ENCODE peak calls at places on chromosomes 1 and 21, in four cellular contexts. Y, E, Z and S are unnamed samples.

GRCh38 chr1:119673171-119673940 is 25.3 kb upstream of the ZNF697 start:
- DNase-seq in Y (no peak), E (no peak), Z (no peak), S (peak; percentile 72)

GRCh38 chr1:191788551-191788950 is 369.7 kb upstream of the RGS18 start:
- DNase-seq in Y (no peak), E (no peak), Z (no peak), S (no peak)

GRCh38 chr21:42097860-42098259 is 26.7 kb downstream of the UMODL1 start:
- DNase-seq in Y (no peak), E (no peak), Z (no peak), S (peak; percentile 99)

GRCh38 chr1:24104854-24105253 is 7.1 kb downstream of the MYOM3 start:
- DNase-seq in Y (no peak), E (no peak), Z (no peak), S (no peak)

GRCh38 chr1:183543619-183544204 is 46.5 kb downstream of the NCF2 start:
- DNase-seq in Y (peak; percentile 80), E (peak; percentile 60), Z (no peak), S (peak; percentile 69)

GRCh38 chr1:221503268-221503667 is 238.6 kb downstream of the DUSP10 start:
- DNase-seq in Y (no peak), E (no peak), Z (no peak), S (peak; percentile 46)

GRCh38 chr1:114208106-114208505 is 54.4 kb upstream of the SYT6 start:
- DNase-seq in Y (no peak), E (no peak), Z (no peak), S (no peak)

GRCh38 chr1:223831755-223832636 is 13.8 kb downstream of the TP53BP2 start:
- DNase-seq in Y (no peak), E (no peak), Z (no peak), S (peak; percentile 80)

GRCh38 chr1:198443374-198444233 is 96.9 kb downstream of the ATP6V1G3 start:
- DNase-seq in Y (no peak), E (no peak), Z (no peak), S (peak; percentile 84)

GRCh38 chr1:42340093-42340492 is 5.1 kb upstream of the FOXJ3 start:
- DNase-seq in Y (no peak), E (peak; percentile 67), Z (no peak), S (no peak)

GRCh38 chr1:77975907-77976306 is 3.0 kb downstream of the FUBP1 start:
- DNase-seq in Y (no peak), E (no peak), Z (no peak), S (peak; percentile 4)

GRCh38 chr1:204894031-204894430 is 23.4 kb downstream of the NFASC start:
- DNase-seq in Y (no peak), E (no peak), Z (no peak), S (peak; percentile 32)

GRCh38 chr1:177302365-177303044 is 131.7 kb downstream of the BRINP2 start:
- DNase-seq in Y (no peak), E (peak; percentile 31), Z (no peak), S (no peak)

GRCh38 chr1:172383541-172383940 is 36.9 kb upstream of the C1orf105 start:
- DNase-seq in Y (no peak), E (no peak), Z (no peak), S (peak; percentile 14)

GRCh38 chr1:69451196-69451595 is 116.5 kb upstream of the LRRC7 start:
- DNase-seq in Y (no peak), E (peak; percentile 40), Z (no peak), S (no peak)

GRCh38 chr21:39651206-39651605 is 38.5 kb downstream of the B3GALT5 start:
- DNase-seq in Y (no peak), E (no peak), Z (no peak), S (no peak)

GRCh38 chr1:246705368-246705767 is 18.8 kb upstream of the SCCPDH start:
- DNase-seq in Y (peak; percentile 16), E (no peak), Z (no peak), S (peak; percentile 87)

GRCh38 chr1:172821609-172822274 is 162.8 kb downstream of the FASLG start:
- DNase-seq in Y (peak; percentile 53), E (no peak), Z (no peak), S (peak; percentile 37)

GRCh38 chr1:244207042-244207934 is 156.2 kb downstream of the ZBTB18 start:
- DNase-seq in Y (no peak), E (no peak), Z (no peak), S (no peak)

GRCh38 chr1:116345830-116346229 is 27.2 kb upstream of the ATP1A1 start:
- DNase-seq in Y (peak; percentile 98), E (peak; percentile 44), Z (peak; percentile 6), S (no peak)

GRCh38 chr1:30085814-30086770 is 637.3 kb downstream of the MATN1 start:
- DNase-seq in Y (peak; percentile 75), E (peak; percentile 96), Z (peak; percentile 89), S (peak; percentile 93)

GRCh38 chr1:205301842-205302588 is 19.5 kb downstream of the NUAK2 start:
- DNase-seq in Y (no peak), E (no peak), Z (no peak), S (peak; percentile 81)

GRCh38 chr1:198267921-198268320 is 111.1 kb downstream of the NEK7 start:
- DNase-seq in Y (no peak), E (no peak), Z (no peak), S (no peak)

GRCh38 chr1:3515774-3516480 is 61.5 kb downstream of the ARHGEF16 start:
- DNase-seq in Y (no peak), E (no peak), Z (no peak), S (peak; percentile 99)

GRCh38 chr1:154931940-154932487 is 4.5 kb downstream of the PMVK start:
- DNase-seq in Y (no peak), E (no peak), Z (no peak), S (peak; percentile 58)

GRCh38 chr1:204146965-204147364 is 4.9 kb downstream of the ETNK2 start:
- DNase-seq in Y (no peak), E (no peak), Z (no peak), S (peak; percentile 37)

DNA sequence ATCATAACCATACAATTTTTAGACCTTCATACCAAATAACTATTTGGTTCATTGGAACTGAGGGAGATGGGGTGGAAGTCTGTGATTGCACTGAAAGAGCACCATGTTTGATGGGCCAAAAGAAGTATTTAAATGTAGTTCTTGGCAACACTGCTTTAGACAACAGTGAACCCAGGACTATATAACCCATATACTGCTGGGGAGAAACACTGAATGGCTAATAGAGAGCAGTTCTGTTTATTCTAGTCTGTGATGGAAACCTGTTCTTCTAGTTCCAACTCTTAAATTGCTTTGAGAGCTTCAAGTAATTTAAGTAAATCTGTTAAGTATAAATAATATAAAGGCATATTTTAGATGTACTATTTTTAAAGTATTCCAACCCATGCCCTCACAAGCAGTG is 96.3 kb downstream of the NIBAN1 start:
- DNase-seq in Y (no peak), E (no peak), Z (no peak), S (no peak)
- H2AFZ ChIP-seq in Y (no peak overlapping the region), E (no peak overlapping the region), Z (no peak overlapping the region), S (no peak overlapping the region)

DNA sequence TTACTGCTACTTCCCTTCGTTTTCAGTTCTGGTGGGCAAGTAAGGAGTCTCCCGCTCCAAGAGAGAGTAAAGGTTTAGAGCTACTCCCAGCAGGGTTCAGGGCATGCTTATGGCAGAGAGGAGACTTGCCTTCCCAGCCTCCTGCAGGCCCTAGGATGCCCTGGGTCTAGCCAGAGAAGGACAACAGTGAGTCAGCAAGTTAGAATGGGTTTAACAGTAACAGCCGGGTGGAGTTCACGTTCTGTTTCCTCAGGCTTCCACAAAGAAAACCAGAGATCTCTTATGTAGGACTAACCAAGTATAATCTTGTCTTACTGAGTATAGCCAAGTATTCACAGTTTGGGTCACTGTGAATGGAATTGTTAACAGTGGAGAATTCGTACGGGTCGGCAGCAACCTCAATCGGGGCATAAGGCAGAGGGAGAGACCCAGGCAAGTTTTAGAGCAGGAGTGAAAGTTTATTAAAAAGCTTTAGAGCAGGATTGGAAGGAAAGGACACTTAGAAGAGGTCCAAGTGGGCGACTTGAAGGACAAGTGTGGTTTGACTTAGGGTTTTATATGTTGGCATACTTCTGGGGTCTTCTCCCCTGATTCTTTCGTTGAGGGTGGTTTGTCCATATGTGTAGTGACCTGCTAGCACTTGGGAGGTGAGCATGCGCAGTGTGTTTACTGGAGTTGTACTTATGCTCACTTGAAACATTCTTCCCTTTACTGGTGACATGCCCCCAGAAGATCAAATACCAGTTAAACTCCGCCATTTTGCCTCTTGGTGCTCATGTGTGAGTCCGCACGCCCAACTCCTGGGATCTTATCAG is 4.5 kb downstream of the OVAAL start:
- DNase-seq in Y (no peak), E (no peak), Z (no peak), S (peak; percentile 72)
- H2AFZ ChIP-seq in Y (no peak overlapping the region), E (peak overlapping the region; percentile 27), Z (peak overlapping the region; percentile 25), S (peak overlapping the region; percentile 76)

GRCh38 chr21:43808832-43809251 is 19.5 kb downstream of the RRP1 start:
- DNase-seq in Y (peak; percentile 83), E (no peak), Z (no peak), S (peak; percentile 79)
- H2AFZ ChIP-seq in Y (no peak overlapping the region), E (no peak overlapping the region), Z (no peak overlapping the region), S (no peak overlapping the region)

GRCh38 chr1:153345187-153346066 is 3.2 kb downstream of the PGLYRP4 start:
- DNase-seq in Y (no peak), E (no peak), Z (no peak), S (no peak)
- H2AFZ ChIP-seq in Y (no peak overlapping the region), E (no peak overlapping the region), Z (no peak overlapping the region), S (no peak overlapping the region)